ENCODE peak calls at places on chromosomes 11 and 22, in six cellular contexts. P is fibroblast of lung, A is GM03348, K is T1000, M is gastrocnemius medialis, G is sciatic nerve. O is an unnamed sample.

GRCh38 chr11:30346068-30346688 is 23.3 kb downstream of the ARL14EP start:
- DNase-seq in P (peak; percentile 74), A (peak; percentile 61), K (no peak), M (no peak), G (no peak), O (no peak)

GRCh38 chr11:112856591-112856990 is 104.6 kb upstream of the NCAM1 start:
- DNase-seq in P (no peak), A (no peak), K (no peak), M (no peak), G (no peak), O (no peak)

GRCh38 chr11:106424111-106424510 is 346.6 kb downstream of the AASDHPPT start:
- DNase-seq in P (peak; percentile 78), A (peak; percentile 18), K (no peak), M (no peak), G (no peak), O (no peak)

GRCh38 chr22:43408009-43408408 is 3.8 kb upstream of the MPPED1 start:
- DNase-seq in P (no peak), A (no peak), K (no peak), M (no peak), G (no peak), O (no peak)

GRCh38 chr11:36231300-36231699 is 57.9 kb downstream of the COMMD9 start:
- DNase-seq in P (peak; percentile 77), A (peak; percentile 81), K (no peak), M (no peak), G (no peak), O (no peak)

GRCh38 chr11:44621140-44621681 is 55.7 kb downstream of the CD82 start:
- DNase-seq in P (peak; percentile 52), A (peak; percentile 93), K (no peak), M (peak; percentile 49), G (peak; percentile 86), O (peak; percentile 87)

GRCh38 chr11:111938687-111939160 is 1.6 kb downstream of the DIXDC1 start:
- DNase-seq in P (peak; percentile 41), A (peak; percentile 29), K (no peak), M (no peak), G (no peak), O (no peak)

GRCh38 chr11:13831707-13832106 is 130.8 kb upstream of the SPON1 start:
- DNase-seq in P (no peak), A (no peak), K (no peak), M (no peak), G (no peak), O (no peak)

GRCh38 chr11:126647735-126648134 is 292.2 kb downstream of the ST3GAL4 start:
- DNase-seq in P (peak; percentile 26), A (peak; percentile 90), K (peak; percentile 54), M (no peak), G (no peak), O (no peak)

GRCh38 chr22:46429327-46429853 is 93.9 kb downstream of the TRMU start:
- DNase-seq in P (no peak), A (no peak), K (no peak), M (no peak), G (no peak), O (peak; percentile 78)

GRCh38 chr22:46262449-46263207 is 515 bp downstream of the PKDREJ start:
- DNase-seq in P (peak; percentile 60), A (peak; percentile 43), K (no peak), M (peak; percentile 62), G (peak; percentile 77), O (peak; percentile 87)

GRCh38 chr11:77519847-77520246 is 46.0 kb upstream of the PAK1 start:
- DNase-seq in P (no peak), A (no peak), K (no peak), M (no peak), G (no peak), O (no peak)

GRCh38 chr11:36540998-36541397 is 26.8 kb upstream of the RAG1 start:
- DNase-seq in P (peak; percentile 51), A (peak; percentile 64), K (no peak), M (peak; percentile 57), G (no peak), O (no peak)

GRCh38 chr22:37182949-37183245 is 5.2 kb downstream of the C1QTNF6 start:
- DNase-seq in P (no peak), A (no peak), K (no peak), M (no peak), G (no peak), O (no peak)

GRCh38 chr11:113202431-113202830 is 112.0 kb upstream of the TTC12 start:
- DNase-seq in P (no peak), A (no peak), K (no peak), M (no peak), G (no peak), O (no peak)

GRCh38 chr11:105609832-105610781 is at the start of gene GRIA4:
- DNase-seq in P (peak; percentile 64), A (peak; percentile 38), K (no peak), M (no peak), G (peak; percentile 54), O (peak; percentile 64)

GRCh38 chr11:6402561-6402981 is 12.3 kb downstream of the SMPD1 start:
- DNase-seq in P (no peak), A (no peak), K (no peak), M (no peak), G (no peak), O (no peak)

GRCh38 chr11:35911013-35911412 is 32.8 kb upstream of the LDLRAD3 start:
- DNase-seq in P (no peak), A (no peak), K (no peak), M (no peak), G (no peak), O (no peak)

GRCh38 chr11:8812438-8812837 is 98.6 kb upstream of the AKIP1 start:
- DNase-seq in P (peak; percentile 65), A (peak; percentile 26), K (no peak), M (peak; percentile 68), G (peak; percentile 65), O (peak; percentile 87)

GRCh38 chr11:119352857-119353260 is 6.4 kb upstream of the MFRP start:
- DNase-seq in P (peak; percentile 31), A (no peak), K (no peak), M (peak; percentile 26), G (no peak), O (no peak)

GRCh38 chr11:69242583-69242940 is 51.4 kb upstream of the MYEOV start:
- DNase-seq in P (no peak), A (no peak), K (no peak), M (no peak), G (no peak), O (no peak)

GRCh38 chr11:132444891-132445290 is 1074.5 kb downstream of the NTM start:
- DNase-seq in P (no peak), A (no peak), K (no peak), M (no peak), G (no peak), O (no peak)

GRCh38 chr22:32693102-32693501 is 108.4 kb upstream of the TIMP3 start:
- DNase-seq in P (no peak), A (no peak), K (no peak), M (no peak), G (no peak), O (no peak)

GRCh38 chr11:28760676-28761390 is 652.6 kb downstream of the METTL15 start:
- DNase-seq in P (no peak), A (no peak), K (no peak), M (no peak), G (no peak), O (no peak)

GRCh38 chr11:77619576-77620198 is 17.9 kb downstream of the CLNS1A start:
- DNase-seq in P (peak; percentile 67), A (peak; percentile 33), K (no peak), M (no peak), G (no peak), O (no peak)

GRCh38 chr22:25736378-25737011 is 5.5 kb upstream of the MYO18B start:
- DNase-seq in P (no peak), A (no peak), K (no peak), M (no peak), G (no peak), O (no peak)

GRCh38 chr11:75400110-75400865 is 970 bp downstream of the RPS3 start:
- DNase-seq in P (no peak), A (peak; percentile 18), K (no peak), M (no peak), G (no peak), O (peak; percentile 6)

GRCh38 chr11:34308049-34308692 is 49.6 kb downstream of the ABTB2 start:
- DNase-seq in P (no peak), A (no peak), K (no peak), M (no peak), G (no peak), O (no peak)

GRCh38 chr11:119470316-119471266 is 47.6 kb upstream of the THY1 start:
- DNase-seq in P (peak; percentile 98), A (peak; percentile 88), K (peak; percentile 12), M (no peak), G (no peak), O (no peak)

GRCh38 chr22:37525073-37525745 is 6.0 kb upstream of the CARD10 start:
- DNase-seq in P (peak; percentile 61), A (peak; percentile 95), K (peak; percentile 77), M (no peak), G (no peak), O (no peak)

GRCh38 chr22:38505595-38506117 is 455 bp downstream of the DDX17 start:
- DNase-seq in P (peak; percentile 74), A (peak; percentile 92), K (peak; percentile 58), M (peak; percentile 82), G (peak; percentile 87), O (peak; percentile 91)

GRCh38 chr11:1581976-1582375 is 3.1 kb downstream of the KRTAP5-1 start:
- DNase-seq in P (no peak), A (no peak), K (no peak), M (no peak), G (no peak), O (no peak)

GRCh38 chr11:87252869-87253268 is 215.1 kb downstream of the TMEM135 start:
- DNase-seq in P (no peak), A (no peak), K (no peak), M (no peak), G (no peak), O (no peak)

GRCh38 chr11:31810779-31811647 is at the start of gene PAX6:
- DNase-seq in P (no peak), A (peak; percentile 86), K (no peak), M (no peak), G (no peak), O (no peak)

GRCh38 chr11:116454951-116455350 is 317.8 kb downstream of the BUD13 start:
- DNase-seq in P (no peak), A (no peak), K (no peak), M (no peak), G (no peak), O (no peak)

GRCh38 chr11:73425118-73425517 is 48.9 kb downstream of the RELT start:
- DNase-seq in P (no peak), A (no peak), K (no peak), M (no peak), G (no peak), O (no peak)

GRCh38 chr11:117232022-117232878 is at the start of the genes PCSK7 and RNF214:
- DNase-seq in P (peak; percentile 64), A (peak; percentile 98), K (peak; percentile 48), M (peak; percentile 80), G (peak; percentile 86), O (peak; percentile 91)

O was measured in upper lobe of right lung.